ENCODE peak calls at places on chromosomes 11 and 22, in seven cellular contexts. One of them, this sample, is unnamed.

GRCh38 chr11:8671651-8672062 is 10.8 kb downstream of the TRIM66 start:
- DNase-seq in heart right ventricle: peak
- DNase-seq in NCI-H748 treated with DMSO at 0.1 percent for 48 hours: no peak
- DNase-seq in neuronal stem cell: no peak
- DNase-seq in NCI-H774: peak
- DNase-seq in omental fat pad: no peak
- DNase-seq in keratinocyte: no peak
- DNase-seq in this sample: no peak

GRCh38 chr11:36164522-36165250 is 124.5 kb downstream of the COMMD9 start:
- DNase-seq in heart right ventricle: no peak
- DNase-seq in NCI-H748 treated with DMSO at 0.1 percent for 48 hours: no peak
- DNase-seq in neuronal stem cell: no peak
- DNase-seq in NCI-H774: no peak
- DNase-seq in omental fat pad: no peak
- DNase-seq in keratinocyte: no peak
- DNase-seq in this sample: no peak

GRCh38 chr22:20859615-20860014 is 808 bp downstream of the SNAP29 start:
- DNase-seq in heart right ventricle: no peak
- DNase-seq in NCI-H748 treated with DMSO at 0.1 percent for 48 hours: no peak
- DNase-seq in neuronal stem cell: no peak
- DNase-seq in NCI-H774: no peak
- DNase-seq in omental fat pad: no peak
- DNase-seq in keratinocyte: no peak
- DNase-seq in this sample: no peak

GRCh38 chr22:45179276-45180049 is 15.7 kb downstream of the NUP50 start:
- DNase-seq in heart right ventricle: no peak
- DNase-seq in NCI-H748 treated with DMSO at 0.1 percent for 48 hours: no peak
- DNase-seq in neuronal stem cell: no peak
- DNase-seq in NCI-H774: no peak
- DNase-seq in omental fat pad: no peak
- DNase-seq in keratinocyte: no peak
- DNase-seq in this sample: no peak

GRCh38 chr22:49855491-49855911 is 1.9 kb downstream of the ZBED4 start:
- DNase-seq in heart right ventricle: no peak
- DNase-seq in NCI-H748 treated with DMSO at 0.1 percent for 48 hours: no peak
- DNase-seq in neuronal stem cell: no peak
- DNase-seq in NCI-H774: no peak
- DNase-seq in omental fat pad: no peak
- DNase-seq in keratinocyte: no peak
- DNase-seq in this sample: no peak

GRCh38 chr22:29029202-29030000 is 32.2 kb downstream of the C22orf31 start:
- DNase-seq in heart right ventricle: no peak
- DNase-seq in NCI-H748 treated with DMSO at 0.1 percent for 48 hours: no peak
- DNase-seq in neuronal stem cell: no peak
- DNase-seq in NCI-H774: no peak
- DNase-seq in omental fat pad: no peak
- DNase-seq in keratinocyte: no peak
- DNase-seq in this sample: no peak

GRCh38 chr22:35567214-35567792 is 26.7 kb downstream of the RASD2 start:
- DNase-seq in heart right ventricle: no peak
- DNase-seq in NCI-H748 treated with DMSO at 0.1 percent for 48 hours: no peak
- DNase-seq in neuronal stem cell: no peak
- DNase-seq in NCI-H774: no peak
- DNase-seq in omental fat pad: no peak
- DNase-seq in keratinocyte: no peak
- DNase-seq in this sample: no peak

GRCh38 chr22:21568207-21569075 is 927 bp downstream of the UBE2L3 start:
- DNase-seq in heart right ventricle: peak
- DNase-seq in NCI-H748 treated with DMSO at 0.1 percent for 48 hours: no peak
- DNase-seq in neuronal stem cell: no peak
- DNase-seq in NCI-H774: no peak
- DNase-seq in omental fat pad: no peak
- DNase-seq in keratinocyte: no peak
- DNase-seq in this sample: no peak

GRCh38 chr11:28049338-28050216 is 58.4 kb downstream of the KIF18A start:
- DNase-seq in heart right ventricle: no peak
- DNase-seq in NCI-H748 treated with DMSO at 0.1 percent for 48 hours: no peak
- DNase-seq in neuronal stem cell: no peak
- DNase-seq in NCI-H774: no peak
- DNase-seq in omental fat pad: no peak
- DNase-seq in keratinocyte: no peak
- DNase-seq in this sample: no peak

This sample was measured in upper lobe of left lung.